ENCODE peak calls at places on chromosomes 6 and 20, in six cellular contexts. Y, G, W, E, H and V are unnamed samples.

GRCh38 chr20:40717343-40717865 is 28.4 kb upstream of the MAFB start:
- DNase-seq in Y (no peak), G (no peak), W (no peak), E (no peak), H (no peak), V (peak)

GRCh38 chr20:44435630-44436335 is 39.9 kb upstream of the TTPAL start:
- DNase-seq in Y (no peak), G (peak), W (no peak), E (no peak), H (no peak), V (no peak)

GRCh38 chr6:101125380-101125971 is 244.3 kb upstream of the ASCC3 start:
- DNase-seq in Y (peak), G (no peak), W (no peak), E (no peak), H (no peak), V (no peak)

GRCh38 chr20:42981258-42981657 is 208.4 kb downstream of the PTPRT start:
- DNase-seq in Y (no peak), G (no peak), W (no peak), E (no peak), H (no peak), V (no peak)

GRCh38 chr20:58585753-58586540 is 65.1 kb upstream of the STX16 start:
- DNase-seq in Y (no peak), G (no peak), W (no peak), E (no peak), H (no peak), V (peak)

GRCh38 chr6:27139753-27140522 is 107.6 kb upstream of the PRSS16 start:
- DNase-seq in Y (no peak), G (no peak), W (no peak), E (no peak), H (peak), V (no peak)

GRCh38 chr6:157575436-157576145 is 194.6 kb downstream of the ZDHHC14 start:
- DNase-seq in Y (no peak), G (no peak), W (no peak), E (no peak), H (no peak), V (no peak)

GRCh38 chr20:4951299-4951698 is 50.0 kb downstream of the SLC23A2 start:
- DNase-seq in Y (no peak), G (no peak), W (no peak), E (peak), H (no peak), V (no peak)

GRCh38 chr6:2432258-2432657 is 186.9 kb upstream of the GMDS start:
- DNase-seq in Y (no peak), G (no peak), W (no peak), E (no peak), H (no peak), V (no peak)

GRCh38 chr6:160030103-160030502 is 61.2 kb downstream of the IGF2R start:
- DNase-seq in Y (no peak), G (no peak), W (peak), E (no peak), H (no peak), V (peak)

GRCh38 chr6:129567374-129567773 is 142.6 kb downstream of the ARHGAP18 start:
- DNase-seq in Y (no peak), G (peak), W (peak), E (no peak), H (peak), V (no peak)

GRCh38 chr6:144217264-144217663 is 66.9 kb downstream of the STX11 start:
- DNase-seq in Y (no peak), G (peak), W (no peak), E (no peak), H (no peak), V (no peak)
- TF ChIP-seq CHD2 in Y (no peak), G (no peak), W (no peak), E (no peak), H (no peak), V (no peak)

GRCh38 chr6:65999288-65999791 is 292.3 kb upstream of the EYS start:
- DNase-seq in Y (no peak), G (no peak), W (no peak), E (no peak), H (no peak), V (no peak)
- TF ChIP-seq CHD2 in Y (no peak), G (no peak), W (no peak), E (no peak), H (no peak), V (no peak)

GRCh38 chr6:134034951-134035822 is 17.2 kb downstream of the SLC2A12 start:
- DNase-seq in Y (no peak), G (no peak), W (no peak), E (no peak), H (no peak), V (no peak)
- TF ChIP-seq CHD2 in Y (no peak), G (no peak), W (no peak), E (no peak), H (no peak), V (no peak)

GRCh38 chr20:17653835-17654648 is 28.0 kb downstream of the RRBP1 start:
- DNase-seq in Y (no peak), G (no peak), W (no peak), E (no peak), H (no peak), V (no peak)

GRCh38 chr20:17657079-17657825 is 24.8 kb downstream of the RRBP1 start:
- DNase-seq in Y (no peak), G (no peak), W (no peak), E (no peak), H (no peak), V (peak)

GRCh38 chr20:17654649-17655285 is 27.3 kb downstream of the RRBP1 start:
- DNase-seq in Y (no peak), G (peak), W (no peak), E (no peak), H (peak), V (peak)

GRCh38 chr20:17655865-17656489 is 26.1 kb downstream of the RRBP1 start:
- DNase-seq in Y (peak), G (no peak), W (no peak), E (no peak), H (peak), V (peak)

GRCh38 chr20:17655286-17655651 is 26.8 kb downstream of the RRBP1 start:
- DNase-seq in Y (no peak), G (no peak), W (no peak), E (no peak), H (no peak), V (peak)
- TF ChIP-seq CHD2 in Y (no peak), G (no peak), W (no peak), E (no peak), H (no peak), V (no peak)

GRCh38 chr20:32478576-32478975 is 106.6 kb downstream of the NOL4L start:
- DNase-seq in Y (no peak), G (no peak), W (no peak), E (no peak), H (no peak), V (no peak)

GRCh38 chr20:32479697-32480140 is 105.4 kb downstream of the NOL4L start:
- DNase-seq in Y (no peak), G (no peak), W (no peak), E (no peak), H (no peak), V (no peak)

GRCh38 chr20:32477594-32478512 is 107.3 kb downstream of the NOL4L start:
- DNase-seq in Y (no peak), G (no peak), W (no peak), E (no peak), H (no peak), V (peak)

GRCh38 chr20:32480361-32481199 is 104.6 kb downstream of the NOL4L start:
- DNase-seq in Y (no peak), G (no peak), W (no peak), E (no peak), H (no peak), V (no peak)

DNA sequence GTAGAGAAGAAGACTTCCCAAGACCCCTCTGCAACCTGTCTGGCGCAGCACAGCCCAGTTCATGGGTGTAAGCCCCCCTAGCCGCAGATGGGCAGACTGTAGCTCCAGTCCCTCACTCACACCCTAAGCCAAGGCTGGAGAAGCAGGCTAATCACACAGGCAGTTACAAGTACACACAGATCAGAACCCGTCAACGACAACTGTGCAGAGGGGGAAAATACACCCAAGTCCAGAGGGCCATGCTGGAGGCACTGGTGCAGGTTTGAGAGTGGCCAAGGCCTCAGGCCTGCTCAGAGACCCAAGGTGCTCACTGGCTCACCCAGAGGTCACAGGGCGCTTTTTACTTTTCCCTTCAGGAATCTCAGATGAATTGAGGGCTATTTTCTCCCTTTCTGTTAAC is 106.1 kb downstream of the NOL4L start:
- DNase-seq in Y (no peak), G (no peak), W (no peak), E (no peak), H (no peak), V (no peak)
- TF ChIP-seq CHD2 in Y (no peak), G (no peak), W (no peak), E (no peak), H (no peak), V (no peak)